ENCODE peak calls at places on chromosomes 6 and 20, in four cellular contexts. R is activated CD8-positive, alpha-beta T cell treated with anti-CD3 and anti-CD28 coated beads for 36 hours; S is BJ; Y is keratinocyte. H is an unnamed sample.

GRCh38 chr6:74991573-74992332 is 214.1 kb downstream of the COL12A1 start:
- DNase-seq in R (no peak), S (no peak), Y (peak), H (no peak)

GRCh38 chr20:34472246-34472925 is 43.8 kb upstream of the DYNLRB1 start:
- DNase-seq in R (no peak), S (peak), Y (no peak), H (no peak)

GRCh38 chr6:5723905-5724691 is 282.6 kb downstream of the NRN1 start:
- DNase-seq in R (peak), S (no peak), Y (no peak), H (no peak)

GRCh38 chr20:2825770-2826169 is 9.6 kb downstream of the TMEM239 start:
- DNase-seq in R (no peak), S (no peak), Y (no peak), H (no peak)

GRCh38 chr20:51306521-51307358 is 235.8 kb downstream of the NFATC2 start:
- DNase-seq in R (peak), S (no peak), Y (no peak), H (peak)

GRCh38 chr6:19616022-19616421 is 221.1 kb upstream of the ID4 start:
- DNase-seq in R (no peak), S (no peak), Y (no peak), H (no peak)

GRCh38 chr6:159715168-159715567 is 12.1 kb upstream of the WTAP start:
- DNase-seq in R (no peak), S (no peak), Y (no peak), H (no peak)

GRCh38 chr20:11316244-11316643 is 601.4 kb upstream of the BTBD3 start:
- DNase-seq in R (no peak), S (no peak), Y (no peak), H (no peak)

GRCh38 chr20:1299522-1299921 is 29.4 kb downstream of the SDCBP2 start:
- DNase-seq in R (peak), S (no peak), Y (no peak), H (no peak)

GRCh38 chr6:8642131-8642530 is 206.8 kb upstream of the SLC35B3 start:
- DNase-seq in R (no peak), S (no peak), Y (no peak), H (no peak)

GRCh38 chr6:17485181-17485580 is 91.8 kb downstream of the CAP2 start:
- DNase-seq in R (no peak), S (no peak), Y (no peak), H (no peak)

GRCh38 chr20:37392441-37393195 is 46.7 kb downstream of the SRC start:
- DNase-seq in R (peak), S (no peak), Y (no peak), H (no peak)

DNA sequence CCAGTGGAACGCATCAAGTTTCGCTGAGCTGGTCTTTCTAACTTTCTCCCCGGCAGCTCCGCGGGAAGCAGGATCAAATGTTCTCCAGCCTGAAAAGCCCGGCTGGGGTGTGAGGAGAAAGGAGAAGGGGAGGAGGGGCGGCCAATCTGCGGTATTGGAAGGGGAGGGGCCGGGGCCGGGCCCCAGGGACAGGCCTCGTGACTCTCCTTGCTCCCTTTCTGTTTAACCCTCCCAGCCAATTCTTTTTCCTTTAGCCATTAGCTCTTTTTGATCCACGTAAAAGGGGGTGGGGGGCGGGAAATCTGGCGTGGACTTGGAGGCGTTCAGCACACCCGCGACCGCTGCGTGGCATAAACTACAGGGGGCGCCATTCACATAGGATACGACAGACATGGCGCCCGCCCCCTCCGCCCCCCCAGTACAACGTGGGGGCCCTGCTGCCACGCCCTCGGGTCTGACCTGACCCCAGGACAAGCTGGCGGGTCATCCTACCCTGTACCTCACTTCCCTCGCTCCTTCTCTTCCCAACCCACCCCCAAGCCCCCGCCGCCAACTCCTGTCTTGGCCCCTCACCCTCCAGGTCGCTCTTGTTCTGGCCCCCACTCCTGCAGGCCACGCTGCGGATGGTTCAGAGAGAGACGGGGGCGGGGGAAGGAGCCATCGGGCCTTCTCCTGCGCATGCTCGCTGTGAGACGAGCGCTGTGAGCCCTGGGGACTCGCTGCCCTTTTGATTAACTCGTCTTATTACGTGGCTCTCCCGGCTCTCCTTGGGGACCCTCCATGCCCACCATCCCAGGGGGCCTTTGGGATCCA is 7.8 kb upstream of the MDGA1 start:
- DNase-seq in R (peak), S (no peak), Y (no peak), H (peak)
- TF ChIP-seq CTCF in R (peak), S (peak), Y (peak), H (peak)

GRCh38 chr6:93423542-93423941 is 4.2 kb upstream of the EPHA7 start:
- DNase-seq in R (peak), S (no peak), Y (no peak), H (no peak)
- TF ChIP-seq CTCF in R (no peak), S (no peak), Y (peak), H (peak)

DNA sequence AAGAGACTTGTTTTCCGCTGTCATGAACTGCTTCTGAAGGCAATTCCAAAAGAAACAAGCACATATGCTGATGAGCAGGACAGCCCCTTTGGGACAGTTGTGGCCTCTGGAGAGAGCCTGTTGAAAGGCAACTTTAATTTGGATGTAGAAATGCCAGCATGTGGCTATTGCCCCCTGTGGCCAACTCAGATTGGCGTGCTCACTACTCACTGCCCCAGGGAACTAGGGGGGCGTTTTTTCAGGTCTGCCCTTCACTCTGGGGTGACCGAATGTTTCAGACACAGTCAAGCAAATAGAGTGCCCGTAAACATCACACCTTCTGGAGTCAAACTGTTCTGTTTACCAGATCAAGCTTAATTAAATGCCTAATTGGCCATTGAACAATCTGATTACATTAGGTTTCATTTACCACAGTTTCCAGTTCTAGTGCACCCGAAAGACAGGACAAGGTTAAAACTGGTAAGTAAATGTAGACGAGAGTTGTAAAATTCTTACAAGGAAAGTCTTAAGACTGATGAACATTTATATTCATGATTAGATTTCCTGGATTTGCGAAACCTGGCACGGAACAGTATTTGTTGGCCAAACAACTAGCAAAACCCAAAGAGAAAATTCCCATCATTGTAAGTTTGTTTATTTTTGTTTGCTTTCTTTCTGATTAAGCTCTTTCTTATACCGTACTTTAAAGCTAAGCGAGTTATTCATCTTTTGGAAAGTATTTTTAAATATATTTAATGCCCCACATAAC is 75.9 kb upstream of the SYNJ2 start:
- DNase-seq in R (no peak), S (no peak), Y (no peak), H (no peak)
- TF ChIP-seq CTCF in R (no peak), S (no peak), Y (no peak), H (no peak)

GRCh38 chr6:29976588-29977424 is 34.5 kb downstream of the HLA-A start:
- DNase-seq in R (peak), S (no peak), Y (no peak), H (peak)
- TF ChIP-seq CTCF in R (peak), S (peak), Y (peak), H (no peak)

GRCh38 chr6:138241893-138242292 is 23.6 kb upstream of the PBOV1 start:
- DNase-seq in R (no peak), S (no peak), Y (no peak), H (no peak)

GRCh38 chr6:138241381-138241780 is 23.1 kb upstream of the PBOV1 start:
- DNase-seq in R (no peak), S (no peak), Y (no peak), H (no peak)

GRCh38 chr6:138239774-138240173 is 21.5 kb upstream of the PBOV1 start:
- DNase-seq in R (no peak), S (no peak), Y (no peak), H (no peak)

GRCh38 chr6:138238368-138238767 is 20.1 kb upstream of the PBOV1 start:
- DNase-seq in R (no peak), S (no peak), Y (no peak), H (no peak)

DNA sequence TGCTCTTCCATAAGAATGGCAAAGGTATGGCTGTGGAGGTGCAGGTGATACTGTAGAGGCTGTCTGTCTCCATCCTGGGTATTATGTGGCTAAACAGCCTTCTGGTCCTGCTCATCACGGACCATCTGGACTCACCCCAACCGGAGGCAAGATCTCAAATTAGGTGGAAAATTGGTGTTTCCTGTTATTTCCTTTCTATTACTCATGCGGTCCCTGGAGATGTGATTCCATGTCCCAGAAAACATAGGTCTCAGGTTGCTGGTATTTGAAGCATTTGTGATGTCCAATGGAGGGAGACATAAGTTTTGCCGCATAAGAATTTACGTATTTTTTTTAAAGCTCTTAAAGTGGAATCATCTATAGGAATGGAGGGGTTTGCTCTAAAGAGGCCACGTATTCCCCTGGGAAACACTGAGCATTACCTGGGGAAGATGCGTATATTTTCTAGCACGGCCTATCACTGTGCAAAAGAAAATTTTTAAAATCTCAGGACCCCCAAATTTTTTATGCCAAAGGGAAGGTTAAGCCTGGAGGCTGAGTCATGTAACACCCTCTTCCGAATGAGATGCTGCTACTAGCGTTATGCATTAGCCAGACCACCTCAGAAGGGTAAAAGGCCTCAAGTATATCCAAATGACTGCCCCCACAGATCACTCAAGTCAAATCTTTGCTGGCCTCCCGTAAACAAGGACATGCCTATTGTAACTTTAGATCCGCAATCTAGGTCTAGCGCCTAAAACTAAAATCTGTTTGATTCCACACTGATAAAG is 22.4 kb upstream of the PBOV1 start:
- DNase-seq in R (no peak), S (no peak), Y (no peak), H (no peak)
- TF ChIP-seq CTCF in R (no peak), S (no peak), Y (no peak), H (no peak)

DNA sequence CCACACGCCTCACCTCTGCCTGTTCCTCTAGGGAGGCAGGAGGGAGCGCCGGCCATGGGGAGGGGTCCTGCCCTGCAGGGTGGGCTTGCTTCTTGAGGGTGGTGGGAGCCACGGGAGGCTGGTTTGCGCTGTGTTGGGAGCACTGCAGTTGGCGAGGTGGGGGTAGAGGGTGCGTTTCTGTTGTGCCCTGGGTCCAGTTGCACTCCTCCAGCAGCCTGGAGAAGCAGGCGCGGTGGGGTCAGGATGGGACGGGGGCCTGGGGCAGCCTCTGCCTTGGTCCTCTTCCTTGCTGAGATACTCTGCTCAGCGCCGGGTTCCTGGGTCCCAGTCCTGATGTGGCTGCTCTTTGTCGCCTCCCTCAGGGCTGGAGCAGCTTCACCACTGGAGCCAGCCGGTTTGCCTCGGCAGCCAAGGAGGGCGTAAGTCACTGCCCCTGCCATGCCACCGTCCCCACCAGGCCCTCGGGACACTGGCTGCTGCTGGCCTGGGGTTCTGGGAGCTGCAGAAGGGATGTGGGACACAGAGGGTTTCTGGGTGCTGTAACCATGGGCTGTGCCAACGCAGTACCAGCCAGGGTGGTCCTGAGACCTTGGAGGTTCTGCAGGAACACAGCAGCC is 8.4 kb downstream of the ARFGAP1 start:
- DNase-seq in R (no peak), S (no peak), Y (no peak), H (no peak)
- TF ChIP-seq CTCF in R (no peak), S (peak), Y (peak), H (no peak)

GRCh38 chr6:107957909-107958688 is at the start of gene SEC63:
- DNase-seq in R (peak), S (peak), Y (peak), H (peak)
- TF ChIP-seq CTCF in R (no peak), S (no peak), Y (no peak), H (no peak)

DNA sequence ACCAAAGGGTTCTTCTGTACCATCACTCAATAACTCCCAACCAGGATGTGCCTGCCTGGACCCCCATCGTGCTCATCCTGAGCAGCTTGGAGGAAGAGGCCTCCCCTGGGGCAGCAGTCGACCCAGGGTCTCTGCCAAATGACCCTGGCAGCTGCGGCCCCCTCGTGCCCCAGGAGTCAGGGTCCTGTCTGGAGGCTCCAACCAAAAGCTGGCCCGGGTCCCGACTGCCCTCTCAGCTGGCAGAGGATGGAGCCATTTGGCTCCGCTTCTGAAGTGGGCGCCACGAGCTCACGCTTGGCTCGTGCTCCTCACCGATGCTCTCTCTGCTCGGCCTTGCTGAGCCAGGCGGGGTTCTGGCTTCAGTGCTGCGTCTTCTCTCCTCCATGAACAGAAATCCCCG is 56.8 kb downstream of the TFAP2C start:
- DNase-seq in R (no peak), S (no peak), Y (no peak), H (no peak)
- TF ChIP-seq CTCF in R (no peak), S (no peak), Y (no peak), H (no peak)

H was measured in right atrium auricular region.